ENCODE peak calls at places on chromosomes 3 and 15, in eight cellular contexts. I, X, Q, U, V, Z, R and W are unnamed samples.

GRCh38 chr15:67836477-67836876 is 3.4 kb downstream of the RNU6-1 start:
- DNase-seq in V (peak; percentile 62), X (no peak), Z (peak; percentile 69), U (peak; percentile 60), I (no peak), R (peak; percentile 70), Q (no peak), W (peak; percentile 74)

GRCh38 chr15:89016549-89017041 is 71.7 kb upstream of the ABHD2 start:
- DNase-seq in Q (no peak), Z (no peak), V (no peak), X (no peak), U (no peak), R (no peak), I (peak; percentile 31), W (no peak)

GRCh38 chr3:54951405-54951804 is 23.5 kb upstream of the LRTM1 start:
- DNase-seq in Q (peak; percentile 54), R (peak; percentile 73), Z (peak; percentile 74), X (peak; percentile 46), U (peak; percentile 92), V (peak; percentile 72), I (peak; percentile 84), W (peak; percentile 77)

GRCh38 chr15:90979582-90979981 is 14.8 kb downstream of the PRC1 start:
- DNase-seq in I (no peak), V (no peak), R (no peak), Q (no peak), X (no peak), Z (no peak), U (no peak), W (no peak)

GRCh38 chr3:172911142-172911541 is 160.6 kb downstream of the ECT2 start:
- DNase-seq in I (no peak), X (no peak), V (no peak), R (peak; percentile 20), Z (no peak), Q (no peak), U (no peak), W (no peak)

GRCh38 chr15:29535952-29536351 is 266.3 kb upstream of the NSMCE3 start:
- DNase-seq in X (no peak), I (no peak), R (no peak), U (no peak), V (no peak), Z (no peak), Q (no peak), W (no peak)

GRCh38 chr3:119508172-119508845 is 10.0 kb downstream of the TIMMDC1 start:
- DNase-seq in U (no peak), R (no peak), Q (no peak), V (no peak), Z (no peak), X (no peak), I (no peak), W (no peak)

GRCh38 chr15:52109559-52110451 is 2.8 kb downstream of the BCL2L10 start:
- DNase-seq in V (no peak), X (no peak), I (no peak), Z (no peak), U (no peak), Q (no peak), R (no peak), W (no peak)

GRCh38 chr15:39888809-39889208 is 31.3 kb downstream of the GPR176 start:
- DNase-seq in X (no peak), R (no peak), Z (no peak), U (no peak), Q (peak; percentile 64), I (no peak), V (no peak), W (no peak)

GRCh38 chr3:102390465-102390864 is 44.4 kb upstream of the ZPLD1 start:
- DNase-seq in R (no peak), Q (no peak), Z (no peak), U (no peak), V (no peak), I (no peak), X (no peak), W (no peak)

GRCh38 chr3:122559906-122560305 is 4.2 kb downstream of the PARP9 start:
- DNase-seq in R (no peak), Z (no peak), X (no peak), U (no peak), V (no peak), I (no peak), Q (no peak), W (no peak)

GRCh38 chr3:165210132-165210531 is 13.9 kb upstream of the SLITRK3 start:
- DNase-seq in V (no peak), X (no peak), Z (no peak), I (no peak), R (no peak), Q (no peak), U (no peak), W (no peak)

GRCh38 chr3:76310661-76311060 is 525.3 kb upstream of the ZNF717 start:
- DNase-seq in X (no peak), V (no peak), I (no peak), Q (no peak), R (no peak), Z (no peak), U (no peak), W (no peak)

DNA sequence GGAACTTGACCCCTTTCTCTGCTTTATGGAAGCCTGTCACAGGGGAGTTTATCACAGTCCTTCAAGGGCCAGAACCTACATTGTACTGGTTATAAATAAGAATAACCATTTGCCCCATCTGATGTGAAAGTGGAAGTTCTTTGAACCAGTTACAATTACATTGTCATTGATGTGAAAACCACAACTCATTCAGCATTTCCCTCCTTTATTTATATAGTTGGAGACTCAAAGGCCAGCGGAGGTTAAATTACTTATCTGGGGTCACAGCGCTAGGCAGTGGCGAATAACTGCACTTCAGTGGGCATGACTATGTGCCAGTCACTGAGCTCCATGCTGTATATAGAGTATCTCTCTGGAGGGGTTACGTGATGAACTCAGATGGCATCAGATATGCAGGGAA is 60.6 kb upstream of the TBC1D5 start:
- DNase-seq in V (no peak), I (no peak), Q (no peak), X (no peak), Z (no peak), R (no peak), U (no peak), W (no peak)
- TF ChIP-seq CTCF in V (no peak), I (no peak), Q (no peak), X (no peak), Z (no peak), R (no peak), U (no peak), W (no peak)

DNA sequence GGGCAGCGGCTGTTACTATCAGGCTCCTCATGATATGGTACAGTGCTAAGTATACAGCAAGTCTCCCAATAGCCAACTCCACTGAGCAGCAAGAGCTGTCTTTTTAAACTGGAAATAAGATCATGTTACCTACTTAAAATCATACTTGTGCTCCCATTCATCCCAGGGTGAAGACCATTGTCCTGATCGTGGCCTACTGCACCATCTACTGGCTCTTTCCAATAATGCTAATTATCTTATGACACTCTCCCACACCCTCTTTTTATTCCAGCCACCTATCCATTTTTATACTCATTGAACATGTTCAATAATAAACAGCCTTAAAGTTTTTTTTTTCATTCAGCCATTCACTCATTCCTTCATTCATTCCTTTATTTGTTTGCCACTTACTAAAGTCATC is 117.7 kb downstream of the GBE1 start:
- DNase-seq in I (no peak), X (no peak), R (no peak), Z (peak; percentile 16), U (peak; percentile 60), Q (peak; percentile 28), V (peak; percentile 11), W (no peak)
- TF ChIP-seq CTCF in I (peak; percentile 27), X (no peak), R (no peak), Z (peak; percentile 46), U (peak; percentile 38), Q (peak; percentile 37), V (no peak), W (no peak)

GRCh38 chr15:77568014-77568959 is 64.4 kb downstream of the LINGO1 start:
- DNase-seq in Q (no peak), X (no peak), I (no peak), V (no peak), U (peak; percentile 32), Z (no peak), R (no peak), W (no peak)
- TF ChIP-seq CTCF in Q (no peak), X (no peak), I (no peak), V (no peak), U (no peak), Z (no peak), R (no peak), W (no peak)

GRCh38 chr15:32222716-32223115 is 180.4 kb downstream of the GOLGA8K start:
- DNase-seq in V (no peak), Q (no peak), Z (no peak), R (no peak), I (no peak), X (no peak), U (no peak), W (no peak)
- TF ChIP-seq CTCF in V (no peak), Q (no peak), Z (no peak), R (no peak), I (no peak), X (no peak), U (no peak), W (no peak)

DNA sequence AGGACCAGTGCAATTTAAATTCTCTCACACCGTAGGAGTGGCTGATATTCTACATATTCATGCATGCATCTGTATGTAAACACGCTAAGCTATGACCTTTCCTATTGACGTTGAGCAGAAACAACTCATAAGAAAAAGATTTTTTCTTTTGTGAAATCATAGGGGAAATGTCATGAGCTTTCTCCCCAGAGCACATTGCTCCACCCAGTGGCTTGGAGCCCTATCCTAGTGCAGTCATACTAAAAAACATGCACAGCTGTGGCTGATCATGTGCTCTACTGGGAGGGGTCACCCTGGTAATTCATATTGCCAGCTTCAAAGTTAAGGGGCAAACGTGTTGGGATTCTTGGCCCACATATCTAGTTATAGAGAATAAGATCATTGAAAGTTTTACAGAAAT is 1.8 kb upstream of the MESD start:
- DNase-seq in X (no peak), Z (no peak), V (no peak), R (no peak), Q (no peak), I (peak; percentile 71), U (peak; percentile 72), W (no peak)
- TF ChIP-seq CTCF in X (no peak), Z (no peak), V (no peak), R (no peak), Q (no peak), I (no peak), U (peak; percentile 16), W (no peak)